ENCODE peak calls at places on chromosomes 4 and X, in seven cellular contexts. M, V, Y, D, S, O and W are unnamed samples.

GRCh38 chr4:16253127-16253960 is 27.1 kb upstream of the TAPT1 start:
- DNase-seq in M (no peak), V (no peak), Y (no peak), D (peak; percentile 71), S (no peak), O (no peak), W (no peak)

GRCh38 chr4:119690871-119691270 is 62.3 kb upstream of the PDE5A start:
- DNase-seq in M (no peak), V (peak; percentile 4), Y (no peak), D (peak; percentile 15), S (no peak), O (no peak), W (no peak)

GRCh38 chr4:177369372-177369771 is 59.7 kb downstream of the NEIL3 start:
- DNase-seq in M (no peak), V (no peak), Y (no peak), D (no peak), S (no peak), O (no peak), W (no peak)

GRCh38 chr4:187613089-187613839 is 382.3 kb upstream of the ZFP42 start:
- DNase-seq in M (no peak), V (no peak), Y (no peak), D (no peak), S (no peak), O (no peak), W (no peak)

GRCh38 chr4:119825696-119826095 is 197.1 kb upstream of the PDE5A start:
- DNase-seq in M (no peak), V (no peak), Y (no peak), D (no peak), S (no peak), O (no peak), W (no peak)

GRCh38 chr4:26248647-26249046 is 72.2 kb upstream of the RBPJ start:
- DNase-seq in M (no peak), V (no peak), Y (no peak), D (no peak), S (no peak), O (peak; percentile 46), W (no peak)

GRCh38 chrX:120365320-120365719 is 3.4 kb downstream of the ATP1B4 start:
- DNase-seq in M (no peak), V (no peak), Y (peak; percentile 81), D (peak; percentile 6), S (peak; percentile 40), O (peak; percentile 24), W (no peak)

GRCh38 chrX:24340501-24340900 is 19.9 kb upstream of the SUPT20HL1 start:
- DNase-seq in M (no peak), V (no peak), Y (no peak), D (no peak), S (no peak), O (no peak), W (no peak)

GRCh38 chr4:152090543-152090942 is 329.7 kb upstream of the GATB start:
- DNase-seq in M (no peak), V (no peak), Y (no peak), D (no peak), S (no peak), O (peak; percentile 22), W (peak; percentile 16)
- TF ChIP-seq YY1 in M (no peak), V (no peak), Y (no peak), D (no peak), S (no peak), O (no peak), W (no peak)

GRCh38 chr4:3861720-3862639 is 95.8 kb downstream of the ADRA2C start:
- DNase-seq in M (no peak), V (no peak), Y (no peak), D (no peak), S (no peak), O (no peak), W (no peak)
- TF ChIP-seq YY1 in M (no peak), V (no peak), Y (no peak), D (no peak), S (no peak), O (no peak), W (no peak)

GRCh38 chr4:110550260-110550659 is 72.6 kb downstream of the PITX2 start:
- DNase-seq in M (no peak), V (peak; percentile 6), Y (no peak), D (no peak), S (no peak), O (no peak), W (no peak)
- TF ChIP-seq YY1 in M (no peak), V (no peak), Y (no peak), D (no peak), S (no peak), O (no peak), W (no peak)

DNA sequence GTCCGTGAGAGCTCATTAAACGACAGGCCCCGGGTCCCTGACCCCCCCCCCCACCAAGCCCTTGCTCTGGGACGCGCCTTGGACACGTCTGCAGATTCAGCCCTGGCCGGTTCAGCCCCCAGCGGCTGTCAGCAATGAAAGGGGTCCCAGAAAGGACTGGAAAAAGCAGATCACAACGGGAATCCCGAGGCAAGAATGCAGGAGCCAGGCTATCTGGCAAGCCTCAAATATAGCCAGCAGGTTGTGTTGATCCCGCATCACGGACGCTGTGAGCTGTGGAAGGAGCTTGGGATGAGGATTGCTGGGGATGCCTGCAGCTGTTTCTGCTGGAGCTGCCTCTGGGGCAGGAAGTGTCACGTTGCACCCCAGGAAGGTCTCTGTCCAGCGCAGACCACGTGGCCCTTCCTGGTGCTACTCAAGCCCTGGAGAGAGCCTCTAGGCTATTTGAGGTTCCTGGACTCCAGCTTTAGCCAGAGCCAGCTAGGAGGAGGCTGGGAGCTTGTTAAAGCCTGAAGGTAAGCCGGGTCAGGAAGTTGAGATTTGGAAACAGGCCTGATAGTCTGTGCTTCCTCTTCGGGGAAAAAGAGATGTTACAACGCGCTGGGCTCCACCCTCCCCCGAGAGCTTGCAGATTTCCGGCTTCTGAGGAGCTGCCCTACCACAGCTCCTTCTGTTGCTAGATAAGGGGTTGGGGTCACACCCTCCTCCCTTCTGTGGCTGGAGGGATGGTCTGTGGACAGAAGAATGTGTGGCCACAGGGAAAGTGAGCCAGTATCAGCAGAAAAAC is 19.3 kb upstream of the CSF2RA start:
- DNase-seq in M (peak; percentile 19), V (no peak), Y (peak; percentile 78), D (peak; percentile 13), S (no peak), O (no peak), W (peak; percentile 79)
- TF ChIP-seq YY1 in M (no peak), V (no peak), Y (no peak), D (no peak), S (no peak), O (no peak), W (no peak)

GRCh38 chrX:46588263-46588662 is 14.7 kb downstream of the CHST7 start:
- DNase-seq in M (no peak), V (no peak), Y (peak; percentile 47), D (no peak), S (no peak), O (no peak), W (no peak)

GRCh38 chrX:46582964-46583363 is 9.4 kb downstream of the CHST7 start:
- DNase-seq in M (no peak), V (no peak), Y (no peak), D (no peak), S (no peak), O (no peak), W (no peak)

GRCh38 chrX:46587158-46587557 is 13.6 kb downstream of the CHST7 start:
- DNase-seq in M (peak; percentile 55), V (no peak), Y (no peak), D (no peak), S (no peak), O (no peak), W (no peak)

GRCh38 chrX:46589977-46590723 is 16.6 kb downstream of the CHST7 start:
- DNase-seq in M (no peak), V (no peak), Y (no peak), D (no peak), S (no peak), O (no peak), W (no peak)

DNA sequence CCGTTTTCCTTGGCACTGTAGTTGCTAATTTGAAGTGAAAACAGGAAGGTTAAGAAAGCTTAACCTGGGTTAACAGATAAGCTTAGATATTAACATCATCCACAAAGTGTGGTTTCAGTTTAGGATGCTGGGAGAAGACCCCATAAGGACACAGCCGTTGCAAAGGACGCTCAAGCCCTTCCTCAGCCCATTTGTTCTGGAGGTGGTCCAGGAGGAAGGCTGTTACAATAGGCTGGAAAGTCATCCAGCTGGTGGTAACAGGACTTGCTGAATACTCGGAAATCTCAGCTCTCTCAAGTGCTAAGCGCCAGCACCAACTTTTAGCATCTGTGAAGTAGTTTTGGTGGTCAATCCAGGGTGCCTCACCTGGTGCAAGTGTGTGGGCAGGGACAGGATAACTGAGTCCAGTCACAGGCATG is 14.2 kb downstream of the CHST7 start:
- DNase-seq in M (no peak), V (no peak), Y (no peak), D (no peak), S (no peak), O (no peak), W (no peak)
- TF ChIP-seq YY1 in M (no peak), V (no peak), Y (no peak), D (no peak), S (no peak), O (no peak), W (no peak)

GRCh38 chrX:29491659-29492058 is 723.7 kb upstream of the MAGEB2 start:
- DNase-seq in M (no peak), V (no peak), Y (no peak), D (no peak), S (no peak), O (no peak), W (no peak)

GRCh38 chrX:29496636-29497180 is 718.7 kb upstream of the MAGEB2 start:
- DNase-seq in M (no peak), V (no peak), Y (no peak), D (no peak), S (no peak), O (no peak), W (no peak)
- TF ChIP-seq YY1 in M (no peak), V (no peak), Y (no peak), D (no peak), S (no peak), O (no peak), W (no peak)